ENCODE peak calls at places on chromosomes 1 and 21, in seven cellular contexts. T, B, F, H, Y, N and G are unnamed samples.

GRCh38 chr1:236113324-236114032 is 28.9 kb upstream of the GPR137B start:
- DNase-seq in T (no peak), B (no peak), F (no peak), H (no peak), Y (no peak), N (no peak), G (no peak)

GRCh38 chr1:242523282-242523967 is 1.1 kb downstream of the PLD5 start:
- DNase-seq in T (no peak), B (no peak), F (peak; percentile 72), H (no peak), Y (no peak), N (no peak), G (peak; percentile 36)

GRCh38 chr1:67570473-67571143 is 114.4 kb upstream of the GADD45A start:
- DNase-seq in T (no peak), B (peak; percentile 100), F (no peak), H (no peak), Y (no peak), N (peak; percentile 91), G (no peak)

GRCh38 chr21:30257773-30258172 is 25.0 kb downstream of the KRTAP24-1 start:
- DNase-seq in T (no peak), B (peak; percentile 67), F (peak; percentile 24), H (no peak), Y (no peak), N (peak; percentile 75), G (no peak)

GRCh38 chr1:201126832-201127754 is at the start of gene ASCL5:
- DNase-seq in T (no peak), B (peak; percentile 65), F (peak; percentile 89), H (peak; percentile 70), Y (no peak), N (no peak), G (no peak)

GRCh38 chr1:207831517-207832327 is 79.2 kb downstream of the CD34 start:
- DNase-seq in T (no peak), B (peak; percentile 82), F (no peak), H (no peak), Y (peak; percentile 68), N (no peak), G (no peak)

GRCh38 chr1:38805036-38805435 is 54.5 kb downstream of the RRAGC start:
- DNase-seq in T (no peak), B (no peak), F (no peak), H (no peak), Y (no peak), N (no peak), G (no peak)

GRCh38 chr1:198890531-198890930 is 251.7 kb downstream of the PTPRC start:
- DNase-seq in T (no peak), B (peak; percentile 73), F (no peak), H (no peak), Y (no peak), N (peak; percentile 39), G (peak; percentile 81)

GRCh38 chr1:33111965-33112364 is 31.0 kb downstream of the AZIN2 start:
- DNase-seq in T (peak; percentile 27), B (peak; percentile 53), F (no peak), H (no peak), Y (no peak), N (peak; percentile 51), G (peak; percentile 23)

GRCh38 chr1:160427625-160428024 is 27.3 kb downstream of the VANGL2 start:
- DNase-seq in T (no peak), B (no peak), F (no peak), H (no peak), Y (peak; percentile 26), N (no peak), G (no peak)

GRCh38 chr21:45504516-45505415 is 37.5 kb downstream of the SLC19A1 start:
- DNase-seq in T (no peak), B (no peak), F (no peak), H (peak; percentile 56), Y (no peak), N (no peak), G (no peak)

GRCh38 chr1:172473302-172473701 is 29.4 kb upstream of the PIGC start:
- DNase-seq in T (no peak), B (no peak), F (no peak), H (no peak), Y (no peak), N (peak; percentile 25), G (no peak)

GRCh38 chr1:218865591-218865990 is 308.1 kb upstream of the LYPLAL1 start:
- DNase-seq in T (no peak), B (peak; percentile 68), F (no peak), H (no peak), Y (no peak), N (peak; percentile 81), G (no peak)

GRCh38 chr1:118649406-118649805 is 338.7 kb downstream of the TBX15 start:
- DNase-seq in T (no peak), B (no peak), F (no peak), H (no peak), Y (no peak), N (no peak), G (no peak)

GRCh38 chr1:229620876-229621275 is 5.0 kb downstream of the TAF5L start:
- DNase-seq in T (no peak), B (no peak), F (no peak), H (no peak), Y (no peak), N (peak; percentile 80), G (no peak)

GRCh38 chr1:94783342-94784264 is 36.6 kb upstream of the SLC44A3 start:
- DNase-seq in T (no peak), B (no peak), F (no peak), H (peak; percentile 88), Y (no peak), N (peak; percentile 89), G (no peak)

GRCh38 chr1:236354330-236355147 is 39.5 kb upstream of the EDARADD start:
- DNase-seq in T (no peak), B (peak; percentile 10), F (no peak), H (no peak), Y (no peak), N (peak; percentile 96), G (no peak)

GRCh38 chr1:167748901-167749300 is 27.1 kb downstream of the MPZL1 start:
- DNase-seq in T (no peak), B (no peak), F (no peak), H (no peak), Y (no peak), N (peak; percentile 47), G (no peak)

GRCh38 chr1:18110968-18111367 is 3.4 kb downstream of the IGSF21 start:
- DNase-seq in T (no peak), B (no peak), F (peak; percentile 89), H (no peak), Y (no peak), N (no peak), G (no peak)

GRCh38 chr21:45479691-45480675 is 62.3 kb downstream of the SLC19A1 start:
- DNase-seq in T (no peak), B (no peak), F (no peak), H (no peak), Y (no peak), N (no peak), G (no peak)

GRCh38 chr1:110856410-110856809 is 16.5 kb upstream of the CD53 start:
- DNase-seq in T (no peak), B (no peak), F (no peak), H (no peak), Y (no peak), N (no peak), G (no peak)

GRCh38 chr1:222283147-222283768 is 264.6 kb downstream of the HHIPL2 start:
- DNase-seq in T (no peak), B (peak; percentile 33), F (no peak), H (no peak), Y (no peak), N (no peak), G (no peak)

GRCh38 chr1:177748080-177748801 is 221.6 kb downstream of the SEC16B start:
- DNase-seq in T (no peak), B (no peak), F (no peak), H (no peak), Y (no peak), N (no peak), G (no peak)

GRCh38 chr1:26278303-26278702 is 1.6 kb upstream of the SH3BGRL3 start:
- DNase-seq in T (no peak), B (peak; percentile 95), F (no peak), H (no peak), Y (no peak), N (peak; percentile 52), G (no peak)

GRCh38 chr1:236350308-236350707 is 43.8 kb upstream of the EDARADD start:
- DNase-seq in T (no peak), B (no peak), F (no peak), H (no peak), Y (no peak), N (no peak), G (no peak)

GRCh38 chr1:166612886-166613285 is 226.4 kb upstream of the POGK start:
- DNase-seq in T (no peak), B (no peak), F (no peak), H (no peak), Y (no peak), N (no peak), G (no peak)

GRCh38 chr1:199272690-199273089 is 633.9 kb downstream of the PTPRC start:
- DNase-seq in T (no peak), B (peak; percentile 95), F (no peak), H (peak; percentile 71), Y (no peak), N (peak; percentile 96), G (peak; percentile 11)

GRCh38 chr1:246681822-246682221 is 42.4 kb upstream of the SCCPDH start:
- DNase-seq in T (peak; percentile 83), B (no peak), F (no peak), H (no peak), Y (no peak), N (peak; percentile 45), G (no peak)

GRCh38 chr1:12383786-12384185 is 154.0 kb downstream of the VPS13D start:
- DNase-seq in T (no peak), B (peak; percentile 12), F (no peak), H (no peak), Y (no peak), N (no peak), G (no peak)

GRCh38 chr1:53078333-53079101 is 16.5 kb downstream of the PODN start:
- DNase-seq in T (no peak), B (no peak), F (peak; percentile 43), H (peak; percentile 51), Y (no peak), N (no peak), G (no peak)

GRCh38 chr1:107339775-107340174 is 198.9 kb downstream of the NTNG1 start:
- DNase-seq in T (peak; percentile 29), B (no peak), F (no peak), H (no peak), Y (no peak), N (no peak), G (no peak)

GRCh38 chr1:214660900-214661299 is 57.9 kb downstream of the CENPF start:
- DNase-seq in T (no peak), B (peak; percentile 17), F (no peak), H (no peak), Y (no peak), N (peak; percentile 81), G (peak; percentile 63)

GRCh38 chr1:228016653-228017355 is 10.0 kb downstream of the WNT3A start:
- DNase-seq in T (no peak), B (no peak), F (peak; percentile 48), H (peak; percentile 33), Y (peak; percentile 4), N (no peak), G (no peak)

GRCh38 chr1:117671781-117672501 is 66.1 kb downstream of the TENT5C start:
- DNase-seq in T (no peak), B (no peak), F (peak; percentile 69), H (peak; percentile 79), Y (no peak), N (peak; percentile 80), G (no peak)

GRCh38 chr1:150765229-150765976 is at the start of gene CTSS:
- DNase-seq in T (no peak), B (peak; percentile 22), F (no peak), H (no peak), Y (no peak), N (no peak), G (no peak)